ENCODE peak calls at places on chromosome 18, in seven cellular contexts. B is transverse colon, V is dorsolateral prefrontal cortex, Q is H7, A is HL-60, S is OCI-LY7, W is heart left ventricle. X is an unnamed sample.

GRCh38 chr18:22253676-22254075 is 84.3 kb downstream of the GATA6 start:
- DNase-seq in B (no peak), V (no peak), Q (no peak), A (no peak), S (no peak), W (peak; percentile 36), X (no peak)

GRCh38 chr18:8153887-8154583 is 455.2 kb upstream of the RAB12 start:
- DNase-seq in B (no peak), V (no peak), Q (no peak), A (no peak), S (no peak), W (no peak), X (peak; percentile 75)

GRCh38 chr18:59448546-59448945 is 89.5 kb upstream of the LMAN1 start:
- DNase-seq in B (no peak), V (no peak), Q (no peak), A (no peak), S (no peak), W (no peak), X (no peak)

GRCh38 chr18:9209230-9209629 is 72.6 kb downstream of the ANKRD12 start:
- DNase-seq in B (no peak), V (no peak), Q (no peak), A (peak; percentile 35), S (no peak), W (no peak), X (no peak)

GRCh38 chr18:50427896-50428295 is 53.0 kb downstream of the SKA1 start:
- DNase-seq in B (no peak), V (no peak), Q (no peak), A (peak; percentile 64), S (no peak), W (no peak), X (no peak)

GRCh38 chr18:56835331-56835730 is 184.2 kb downstream of the WDR7 start:
- DNase-seq in B (no peak), V (no peak), Q (no peak), A (no peak), S (no peak), W (no peak), X (no peak)

GRCh38 chr18:30746224-30746623 is 296.3 kb downstream of the DSC3 start:
- DNase-seq in B (no peak), V (no peak), Q (no peak), A (no peak), S (no peak), W (no peak), X (no peak)

GRCh38 chr18:4851301-4851700 is 345.8 kb downstream of the AKAIN1 start:
- DNase-seq in B (no peak), V (no peak), Q (no peak), A (no peak), S (no peak), W (no peak), X (no peak)

GRCh38 chr18:71018816-71019215 is 730.0 kb downstream of the SOCS6 start:
- DNase-seq in B (no peak), V (no peak), Q (no peak), A (no peak), S (no peak), W (no peak), X (no peak)

GRCh38 chr18:13562494-13563029 is 163.8 kb downstream of the FAM210A start:
- DNase-seq in B (no peak), V (no peak), Q (peak; percentile 46), A (no peak), S (peak; percentile 37), W (no peak), X (no peak)

GRCh38 chr18:63505566-63506335 is 29.0 kb downstream of the SERPINB5 start:
- DNase-seq in B (peak; percentile 28), V (no peak), Q (peak; percentile 40), A (peak; percentile 64), S (peak; percentile 15), W (no peak), X (no peak)

GRCh38 chr18:21389903-21390302 is 147.9 kb downstream of the GREB1L start:
- DNase-seq in B (no peak), V (no peak), Q (no peak), A (no peak), S (no peak), W (no peak), X (no peak)

GRCh38 chr18:44520981-44521672 is 159.6 kb upstream of the SETBP1 start:
- DNase-seq in B (no peak), V (no peak), Q (no peak), A (no peak), S (no peak), W (no peak), X (peak; percentile 62)

GRCh38 chr18:34650121-34650545 is 60.0 kb upstream of the DTNA start:
- DNase-seq in B (no peak), V (no peak), Q (no peak), A (no peak), S (peak; percentile 47), W (no peak), X (peak; percentile 66)

GRCh38 chr18:26307161-26307773 is 81.0 kb downstream of the TAF4B start:
- DNase-seq in B (no peak), V (no peak), Q (peak; percentile 7), A (peak; percentile 43), S (peak; percentile 72), W (no peak), X (peak; percentile 69)

GRCh38 chr18:69590150-69590549 is 189.5 kb downstream of the DOK6 start:
- DNase-seq in B (no peak), V (no peak), Q (no peak), A (no peak), S (no peak), W (no peak), X (no peak)

GRCh38 chr18:13680612-13681011 is 45.7 kb downstream of the FAM210A start:
- DNase-seq in B (no peak), V (no peak), Q (peak; percentile 64), A (no peak), S (no peak), W (peak; percentile 46), X (peak; percentile 19)

GRCh38 chr18:37967261-37967660 is 401.7 kb upstream of the CELF4 start:
- DNase-seq in B (no peak), V (no peak), Q (no peak), A (no peak), S (no peak), W (no peak), X (no peak)

GRCh38 chr18:24054130-24054529 is 39.6 kb downstream of the TTC39C start:
- DNase-seq in B (no peak), V (no peak), Q (no peak), A (no peak), S (no peak), W (no peak), X (peak; percentile 81)

GRCh38 chr18:24050916-24051255 is 36.3 kb downstream of the TTC39C start:
- DNase-seq in B (no peak), V (no peak), Q (no peak), A (no peak), S (no peak), W (no peak), X (no peak)

GRCh38 chr18:24051256-24051947 is 36.8 kb downstream of the TTC39C start:
- DNase-seq in B (no peak), V (no peak), Q (no peak), A (no peak), S (peak; percentile 8), W (no peak), X (peak; percentile 59)

GRCh38 chr18:24053211-24053610 is 38.7 kb downstream of the TTC39C start:
- DNase-seq in B (no peak), V (no peak), Q (no peak), A (no peak), S (no peak), W (no peak), X (no peak)

GRCh38 chr18:24052053-24052452 is 37.5 kb downstream of the TTC39C start:
- DNase-seq in B (no peak), V (no peak), Q (no peak), A (no peak), S (no peak), W (no peak), X (no peak)
- H3K4me3 ChIP-seq in B (no peak overlapping the region), V (no peak overlapping the region), Q (no peak overlapping the region), A (no peak overlapping the region), S (no peak overlapping the region), W (no peak overlapping the region), X (no peak overlapping the region)

GRCh38 chr18:46261799-46262198 is 157.6 kb downstream of the HAUS1 start:
- DNase-seq in B (no peak), V (no peak), Q (peak; percentile 25), A (no peak), S (no peak), W (no peak), X (no peak)

GRCh38 chr18:46262856-46263255 is 158.7 kb downstream of the HAUS1 start:
- DNase-seq in B (no peak), V (no peak), Q (no peak), A (no peak), S (no peak), W (no peak), X (no peak)

GRCh38 chr18:46260879-46261143 is 156.6 kb downstream of the HAUS1 start:
- DNase-seq in B (no peak), V (no peak), Q (no peak), A (no peak), S (no peak), W (no peak), X (peak; percentile 55)

GRCh38 chr18:46264255-46264654 is 160.1 kb downstream of the HAUS1 start:
- DNase-seq in B (no peak), V (no peak), Q (peak; percentile 37), A (no peak), S (no peak), W (no peak), X (peak; percentile 83)

DNA sequence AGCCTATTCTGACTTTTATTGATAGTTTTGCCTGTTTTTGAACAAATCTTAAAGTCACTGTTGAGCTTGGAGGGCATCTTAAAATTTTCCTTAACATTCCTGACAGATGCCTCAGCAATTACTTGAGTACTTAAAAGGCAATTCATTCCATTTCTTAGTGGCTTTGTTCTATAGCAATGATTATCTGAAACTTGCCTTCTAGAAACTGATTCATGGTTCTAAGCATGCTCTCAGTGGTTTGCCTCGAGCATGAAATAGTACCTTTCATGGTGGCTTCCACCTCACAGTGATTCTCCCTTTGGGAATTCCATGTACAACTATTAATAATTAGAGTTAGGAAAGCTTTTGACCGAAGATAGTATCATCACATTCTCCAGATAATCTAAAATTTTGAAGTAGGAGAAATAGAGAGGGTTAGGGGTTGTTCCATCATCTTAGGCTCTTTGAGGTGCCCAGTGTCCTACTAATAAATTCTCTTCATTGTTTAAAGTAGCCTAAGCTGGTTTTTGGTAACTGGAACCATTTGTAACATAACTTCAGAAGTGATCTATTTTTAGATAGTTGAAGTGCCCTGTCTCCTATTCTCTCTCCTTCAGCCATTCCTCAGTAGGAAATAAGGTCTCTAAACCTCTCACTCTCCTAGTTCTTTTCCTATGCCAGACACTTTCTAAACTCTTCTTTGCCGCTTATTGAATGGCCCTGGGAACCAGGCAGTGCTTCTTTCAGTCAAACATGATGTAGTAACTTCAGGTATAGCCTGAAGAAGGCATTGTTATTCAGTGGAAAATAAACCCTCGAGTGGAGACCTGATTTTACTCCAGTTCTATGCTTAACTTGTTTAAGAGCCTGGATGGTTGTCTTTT is 156.1 kb downstream of the HAUS1 start:
- DNase-seq in B (no peak), V (no peak), Q (no peak), A (no peak), S (no peak), W (no peak), X (peak; percentile 79)
- H3K4me3 ChIP-seq in B (no peak overlapping the region), V (no peak overlapping the region), Q (no peak overlapping the region), A (no peak overlapping the region), S (no peak overlapping the region), W (no peak overlapping the region), X (no peak overlapping the region)

GRCh38 chr18:23422751-23423418 is 30.2 kb upstream of the RIOK3 start:
- DNase-seq in B (peak; percentile 77), V (no peak), Q (no peak), A (peak; percentile 97), S (peak; percentile 87), W (peak; percentile 45), X (no peak)
- H3K4me3 ChIP-seq in B (no peak overlapping the region), V (no peak overlapping the region), Q (no peak overlapping the region), A (no peak overlapping the region), S (peak overlapping the region; percentile 35), W (no peak overlapping the region), X (no peak overlapping the region)

GRCh38 chr18:35888329-35888728 is 84.2 kb upstream of the RMP24 start:
- DNase-seq in B (no peak), V (no peak), Q (no peak), A (no peak), S (no peak), W (no peak), X (no peak)
- H3K4me3 ChIP-seq in B (no peak overlapping the region), V (no peak overlapping the region), Q (no peak overlapping the region), A (no peak overlapping the region), S (no peak overlapping the region), W (no peak overlapping the region), X (no peak overlapping the region)